ENCODE peak calls at places on chromosomes 7 and 10, in seven cellular contexts. L is cardiac fibroblast, P is left ventricle myocardium inferior, G is cardiac muscle cell, C is BE2C, K is colonic mucosa, F is GM12865. A is an unnamed sample.

GRCh38 chr7:159061674-159062212 is 82.9 kb downstream of the VIPR2 start:
- DNase-seq in L (no peak), P (no peak), G (no peak), C (no peak), K (no peak), F (no peak), A (no peak)

GRCh38 chr7:157122800-157123495 is 15.8 kb upstream of the UBE3C start:
- DNase-seq in L (no peak), P (no peak), G (no peak), C (no peak), K (no peak), F (no peak), A (no peak)

GRCh38 chr7:158274996-158275395 is 312.6 kb downstream of the PTPRN2 start:
- DNase-seq in L (no peak), P (no peak), G (no peak), C (no peak), K (no peak), F (no peak), A (no peak)

GRCh38 chr7:131517218-131517923 is 39.1 kb downstream of the PODXL start:
- DNase-seq in L (no peak), P (no peak), G (no peak), C (no peak), K (no peak), F (no peak), A (no peak)

GRCh38 chr7:27316311-27316710 is 73.7 kb downstream of the EVX1 start:
- DNase-seq in L (peak), P (no peak), G (no peak), C (no peak), K (no peak), F (no peak), A (no peak)

GRCh38 chr10:120279196-120279595 is 177.8 kb upstream of the PLPP4 start:
- DNase-seq in L (no peak), P (no peak), G (no peak), C (no peak), K (no peak), F (no peak), A (no peak)

GRCh38 chr7:79268730-79269129 is 184.7 kb downstream of the MAGI2 start:
- DNase-seq in L (no peak), P (no peak), G (no peak), C (no peak), K (no peak), F (no peak), A (no peak)

GRCh38 chr10:67912330-67912946 is 28.0 kb downstream of the SIRT1 start:
- DNase-seq in L (no peak), P (no peak), G (no peak), C (no peak), K (no peak), F (no peak), A (no peak)

GRCh38 chr7:151736403-151736909 is 140.5 kb downstream of the PRKAG2 start:
- DNase-seq in L (peak), P (peak), G (peak), C (peak), K (peak), F (no peak), A (peak)

GRCh38 chr7:123660514-123661354 is 5.1 kb downstream of the LMOD2 start:
- DNase-seq in L (no peak), P (no peak), G (peak), C (no peak), K (no peak), F (no peak), A (no peak)

GRCh38 chr10:3500408-3500856 is 284.6 kb downstream of the KLF6 start:
- DNase-seq in L (peak), P (peak), G (peak), C (no peak), K (no peak), F (no peak), A (peak)

GRCh38 chr10:44513592-44513991 is 128.7 kb upstream of the CXCL12 start:
- DNase-seq in L (peak), P (no peak), G (no peak), C (no peak), K (no peak), F (no peak), A (no peak)

GRCh38 chr10:111835562-111835961 is 348.0 kb downstream of the GPAM start:
- DNase-seq in L (peak), P (no peak), G (no peak), C (no peak), K (no peak), F (no peak), A (peak)

GRCh38 chr10:110947061-110947595 is 27.7 kb downstream of the SHOC2 start:
- DNase-seq in L (peak), P (no peak), G (no peak), C (no peak), K (no peak), F (no peak), A (no peak)

GRCh38 chr7:155257482-155258232 is 40.0 kb upstream of the INSIG1 start:
- DNase-seq in L (peak), P (peak), G (no peak), C (peak), K (no peak), F (no peak), A (no peak)

GRCh38 chr7:13476881-13477444 is 512.5 kb downstream of the ETV1 start:
- DNase-seq in L (peak), P (no peak), G (no peak), C (no peak), K (no peak), F (no peak), A (no peak)

GRCh38 chr10:1048349-1048731 is 579 bp downstream of the IDI1 start:
- DNase-seq in L (peak), P (peak), G (no peak), C (no peak), K (no peak), F (no peak), A (no peak)

GRCh38 chr7:43944286-43944685 is 18.1 kb downstream of the UBE2D4 start:
- DNase-seq in L (no peak), P (no peak), G (no peak), C (no peak), K (no peak), F (peak), A (no peak)

GRCh38 chr10:46515402-46516192 is 40.9 kb downstream of the GPRIN2 start:
- DNase-seq in L (no peak), P (no peak), G (no peak), C (no peak), K (peak), F (no peak), A (no peak)

GRCh38 chr7:151940048-151940845 is 16.0 kb upstream of the GALNTL5 start:
- DNase-seq in L (peak), P (peak), G (no peak), C (peak), K (no peak), F (no peak), A (no peak)

GRCh38 chr10:546451-546850 is 143.0 kb downstream of the DIP2C start:
- DNase-seq in L (no peak), P (no peak), G (no peak), C (no peak), K (no peak), F (no peak), A (no peak)

GRCh38 chr7:155521743-155522398 is 24.5 kb downstream of the CNPY1 start:
- DNase-seq in L (no peak), P (no peak), G (no peak), C (no peak), K (no peak), F (no peak), A (no peak)

GRCh38 chr7:132373879-132374278 is 202.4 kb downstream of the PLXNA4 start:
- DNase-seq in L (no peak), P (no peak), G (no peak), C (no peak), K (no peak), F (no peak), A (no peak)

GRCh38 chr10:3689871-3690510 is 95.0 kb downstream of the KLF6 start:
- DNase-seq in L (peak), P (no peak), G (no peak), C (no peak), K (no peak), F (no peak), A (no peak)

GRCh38 chr10:132027423-132027983 is 38.2 kb upstream of the JAKMIP3 start:
- DNase-seq in L (peak), P (no peak), G (no peak), C (no peak), K (no peak), F (no peak), A (no peak)

GRCh38 chr7:128431221-128431620 is 21.4 kb upstream of the IMPDH1 start:
- DNase-seq in L (peak), P (no peak), G (no peak), C (no peak), K (no peak), F (no peak), A (no peak)

GRCh38 chr7:2355079-2356008 is 717 bp downstream of the EIF3B start:
- DNase-seq in L (no peak), P (no peak), G (peak), C (no peak), K (peak), F (peak), A (no peak)

GRCh38 chr7:75531359-75531821 is 39.3 kb downstream of the SPDYE5 start:
- DNase-seq in L (no peak), P (no peak), G (peak), C (no peak), K (no peak), F (no peak), A (no peak)

GRCh38 chr7:116731737-116732335 is 59.8 kb downstream of the MET start:
- DNase-seq in L (no peak), P (no peak), G (no peak), C (no peak), K (no peak), F (no peak), A (no peak)

GRCh38 chr10:71726673-71727428 is 7.3 kb upstream of the C10orf105 start:
- DNase-seq in L (no peak), P (no peak), G (no peak), C (no peak), K (peak), F (peak), A (no peak)

GRCh38 chr7:5428470-5429252 is 5.0 kb upstream of the TNRC18 start:
- DNase-seq in L (peak), P (peak), G (peak), C (peak), K (peak), F (no peak), A (no peak)
- H3K4me3 ChIP-seq in L (peak), P (peak), G (peak), C (peak), K (peak), F (no peak), A (peak)

GRCh38 chr10:58756126-58756525 is 243.5 kb downstream of the BICC1 start:
- DNase-seq in L (peak), P (no peak), G (no peak), C (no peak), K (no peak), F (no peak), A (no peak)

GRCh38 chr10:58757352-58758071 is 244.8 kb downstream of the BICC1 start:
- DNase-seq in L (no peak), P (no peak), G (no peak), C (no peak), K (no peak), F (peak), A (no peak)

GRCh38 chr10:58753425-58753824 is 240.8 kb downstream of the BICC1 start:
- DNase-seq in L (no peak), P (no peak), G (no peak), C (no peak), K (no peak), F (no peak), A (no peak)

GRCh38 chr10:58754419-58755180 is 241.9 kb downstream of the BICC1 start:
- DNase-seq in L (no peak), P (no peak), G (no peak), C (no peak), K (no peak), F (no peak), A (no peak)

DNA sequence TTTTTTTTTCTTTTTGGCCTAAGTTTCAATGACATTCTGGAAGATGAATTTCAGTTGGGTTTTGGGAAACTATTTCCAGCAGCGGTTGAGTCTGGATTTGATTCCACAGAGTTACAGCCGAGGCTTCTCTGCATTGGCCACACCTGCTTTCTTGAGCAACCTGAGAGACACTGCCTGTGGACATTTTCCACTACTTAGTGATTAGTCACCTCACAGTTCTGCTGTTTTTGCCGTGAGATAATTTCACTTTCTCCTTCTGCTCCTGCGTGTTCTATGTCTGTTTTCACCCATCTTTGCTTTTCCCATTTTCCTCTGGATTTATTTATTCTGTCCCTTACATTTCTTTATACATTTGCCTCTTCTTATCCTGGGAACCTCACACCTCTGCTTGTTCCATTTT is 243.0 kb downstream of the BICC1 start:
- DNase-seq in L (peak), P (no peak), G (no peak), C (no peak), K (no peak), F (peak), A (peak)
- H3K4me3 ChIP-seq in L (no peak), P (peak), G (no peak), C (no peak), K (no peak), F (peak), A (peak)

GRCh38 chr10:114519306-114519669 is 115.0 kb upstream of the AFAP1L2 start:
- DNase-seq in L (no peak), P (no peak), G (no peak), C (no peak), K (peak), F (no peak), A (no peak)

GRCh38 chr10:114519756-114520288 is 115.5 kb upstream of the AFAP1L2 start:
- DNase-seq in L (no peak), P (no peak), G (no peak), C (no peak), K (peak), F (no peak), A (no peak)

GRCh38 chr10:114520453-114520852 is 116.2 kb upstream of the AFAP1L2 start:
- DNase-seq in L (peak), P (no peak), G (no peak), C (no peak), K (no peak), F (no peak), A (peak)

GRCh38 chr10:114518401-114519305 is 114.4 kb upstream of the AFAP1L2 start:
- DNase-seq in L (no peak), P (no peak), G (no peak), C (no peak), K (no peak), F (no peak), A (no peak)

DNA sequence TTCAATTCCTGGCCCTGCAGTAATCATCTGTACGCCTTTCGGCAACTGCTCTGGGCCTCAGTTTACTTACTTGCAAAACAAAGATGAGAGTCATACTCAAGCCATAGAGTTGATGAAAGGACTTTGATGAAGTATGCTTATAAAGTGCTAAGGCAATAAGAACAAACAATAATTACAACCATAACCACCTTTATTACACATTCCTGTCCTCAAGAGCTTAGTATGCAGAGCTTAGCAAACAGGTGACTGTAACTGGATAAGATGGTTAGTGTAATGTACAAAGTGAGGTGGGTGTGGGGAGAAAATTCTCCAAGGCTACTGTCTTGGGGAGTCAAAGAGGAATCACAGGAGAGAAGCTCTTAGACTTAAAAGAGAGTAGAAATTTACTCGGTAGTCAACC is 116.9 kb upstream of the AFAP1L2 start:
- DNase-seq in L (no peak), P (no peak), G (no peak), C (no peak), K (no peak), F (no peak), A (no peak)
- H3K4me3 ChIP-seq in L (no peak), P (no peak), G (no peak), C (no peak), K (no peak), F (no peak), A (no peak)

DNA sequence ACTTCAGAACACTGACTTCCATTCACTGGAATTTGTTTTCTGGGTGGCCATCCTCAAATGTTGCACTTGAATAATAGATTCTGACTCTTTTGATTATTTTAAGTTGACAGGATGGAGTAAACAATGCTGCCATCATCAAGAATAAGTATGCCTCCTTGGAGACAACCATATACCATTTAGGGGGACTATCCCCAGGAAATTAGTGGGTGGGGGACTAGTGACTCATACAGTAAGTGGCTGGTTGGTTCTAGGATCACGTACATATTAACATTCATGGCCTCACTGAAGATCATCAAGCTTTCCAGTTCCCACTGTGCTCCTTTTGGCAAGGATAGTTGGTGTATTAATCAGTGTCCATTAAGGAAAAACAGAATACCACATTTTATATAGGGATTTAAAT is 615.2 kb downstream of the CCSER2 start:
- DNase-seq in L (no peak), P (no peak), G (no peak), C (no peak), K (no peak), F (no peak), A (no peak)
- H3K4me3 ChIP-seq in L (no peak), P (no peak), G (no peak), C (no peak), K (no peak), F (no peak), A (no peak)

DNA sequence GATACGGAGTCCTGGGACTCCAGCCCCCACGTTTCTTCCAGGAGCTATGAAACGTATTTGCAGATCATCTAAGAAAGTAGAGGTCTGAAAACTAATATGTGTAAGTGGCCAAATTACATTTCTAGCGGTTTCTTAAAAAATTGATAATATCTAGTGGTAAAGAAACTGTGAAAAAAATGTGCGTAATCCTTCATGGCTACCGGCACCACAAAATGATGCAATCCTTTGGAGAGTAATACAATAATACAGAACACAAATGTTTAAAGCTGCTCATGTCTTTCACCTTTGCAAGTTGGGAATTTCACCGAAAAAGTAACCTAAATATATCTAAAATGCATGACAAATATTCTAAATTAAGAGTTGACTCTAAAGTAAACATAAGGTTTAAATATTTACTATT is 742.1 kb downstream of the GRID1 start:
- DNase-seq in L (no peak), P (no peak), G (no peak), C (no peak), K (no peak), F (no peak), A (no peak)
- H3K4me3 ChIP-seq in L (no peak), P (no peak), G (no peak), C (no peak), K (no peak), F (no peak), A (no peak)

GRCh38 chr10:125133706-125134482 is 26.5 kb downstream of the CTBP2 start:
- DNase-seq in L (no peak), P (no peak), G (no peak), C (no peak), K (no peak), F (no peak), A (no peak)
- H3K4me3 ChIP-seq in L (no peak), P (no peak), G (no peak), C (no peak), K (no peak), F (no peak), A (no peak)

DNA sequence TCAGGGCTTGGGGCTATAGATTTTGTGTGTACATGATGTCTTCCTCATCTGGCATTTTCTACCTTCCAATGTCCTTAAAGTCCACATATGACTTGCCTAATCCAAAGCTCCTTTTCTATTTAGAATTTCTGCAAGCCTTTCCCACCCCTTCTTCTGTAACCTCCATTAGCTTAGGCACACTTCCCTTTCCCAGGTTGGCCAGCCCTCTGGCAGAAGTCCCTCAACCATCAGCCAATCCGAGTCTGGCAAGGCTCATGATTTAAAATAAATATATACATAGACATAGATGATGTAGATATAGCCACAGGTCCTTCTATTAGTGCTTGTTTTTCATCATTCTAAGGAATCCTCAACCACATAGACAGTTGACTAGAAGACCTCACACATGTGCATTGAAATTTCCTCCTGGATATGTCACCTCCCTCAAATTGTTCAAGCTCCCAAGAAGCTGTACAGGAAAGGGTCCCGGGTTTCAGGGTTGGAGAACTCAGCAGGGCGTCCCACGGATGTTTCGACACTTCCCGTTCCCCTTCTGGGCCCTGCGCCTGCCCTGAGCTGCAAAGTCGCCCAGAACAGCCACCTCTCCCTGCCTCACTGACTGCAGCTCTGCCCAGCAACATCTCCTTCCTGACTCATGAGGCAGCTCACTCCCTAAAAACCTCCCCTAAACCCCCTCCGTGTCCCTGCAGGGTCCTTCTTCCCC is 20.4 kb upstream of the PIK3AP1 start:
- DNase-seq in L (no peak), P (peak), G (no peak), C (no peak), K (no peak), F (no peak), A (no peak)
- H3K4me3 ChIP-seq in L (no peak), P (no peak), G (no peak), C (no peak), K (no peak), F (no peak), A (no peak)

DNA sequence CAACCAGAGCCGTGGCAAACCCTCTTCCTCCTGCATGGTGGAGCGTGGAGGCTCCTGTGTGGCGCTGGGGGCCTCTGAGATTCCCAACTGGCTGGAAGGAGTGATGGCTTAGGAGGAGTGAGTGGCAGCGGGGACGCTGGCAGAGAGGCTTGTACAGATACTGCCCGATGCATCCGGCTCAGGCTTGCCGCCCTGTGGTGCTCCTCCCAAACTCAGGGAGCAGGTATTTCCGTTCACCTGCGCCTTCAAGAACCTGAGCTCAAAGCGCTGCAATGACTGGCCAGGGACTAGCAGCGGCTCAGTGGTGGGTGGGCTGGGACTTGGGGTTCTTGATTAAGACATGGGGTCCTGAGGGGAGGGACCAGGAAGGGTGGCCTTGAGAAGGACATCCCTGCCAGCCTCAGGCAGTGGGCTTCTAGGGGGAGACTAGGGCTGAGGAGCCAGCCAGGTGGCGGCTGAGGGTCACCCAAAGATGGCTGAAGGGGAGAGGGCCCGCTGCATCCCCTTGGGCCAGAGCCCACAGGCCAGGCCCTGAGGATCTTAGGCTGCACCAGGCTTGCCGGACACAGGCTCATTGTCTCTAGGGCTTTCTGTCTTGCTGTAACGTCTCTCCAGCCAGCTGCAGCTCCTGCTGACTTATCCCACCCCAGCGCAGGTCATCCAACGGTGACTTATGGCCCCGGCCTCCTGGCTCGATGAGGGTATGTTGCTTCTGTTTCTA is 3.2 kb downstream of the ZNF775 start:
- DNase-seq in L (no peak), P (no peak), G (no peak), C (no peak), K (peak), F (no peak), A (no peak)
- H3K4me3 ChIP-seq in L (no peak), P (no peak), G (no peak), C (no peak), K (peak), F (peak), A (no peak)